ENCODE peak calls at places on chromosomes 13 and 19, in four cellular contexts. J is GM12878, T is HepG2, C is GM12891. A is an unnamed sample.

GRCh38 chr19:40592170-40592569 is 9.0 kb upstream of the LTBP4 start:
- DNase-seq in J (no peak), T (peak), C (peak), A (no peak)

GRCh38 chr19:1211494-1212234 is 6.1 kb downstream of the STK11 start:
- DNase-seq in J (no peak), T (no peak), C (no peak), A (no peak)

GRCh38 chr19:2478324-2478755 is 2.4 kb downstream of the GADD45B start:
- DNase-seq in J (no peak), T (no peak), C (no peak), A (no peak)

GRCh38 chr13:40974460-40975407 is 44.4 kb downstream of the ELF1 start:
- DNase-seq in J (no peak), T (peak), C (no peak), A (no peak)

GRCh38 chr13:45142440-45143345 is 22.4 kb downstream of the GTF2F2 start:
- DNase-seq in J (no peak), T (peak), C (no peak), A (no peak)

GRCh38 chr13:113273856-113274590 is 23.0 kb upstream of the LAMP1 start:
- DNase-seq in J (no peak), T (no peak), C (no peak), A (no peak)

GRCh38 chr13:25329706-25330105 is 28.3 kb downstream of the NUP58 start:
- DNase-seq in J (no peak), T (no peak), C (no peak), A (no peak)

GRCh38 chr13:100301418-100301817 is 212.5 kb downstream of the PCCA start:
- DNase-seq in J (no peak), T (no peak), C (no peak), A (no peak)

GRCh38 chr13:46184277-46184699 is 2.3 kb upstream of the LCP1 start:
- DNase-seq in J (no peak), T (peak), C (no peak), A (no peak)

GRCh38 chr13:99056381-99057014 is 78.6 kb upstream of the DOCK9 start:
- DNase-seq in J (no peak), T (no peak), C (no peak), A (no peak)

GRCh38 chr19:11018179-11018578 is 57.3 kb downstream of the SMARCA4 start:
- DNase-seq in J (no peak), T (no peak), C (no peak), A (no peak)

GRCh38 chr13:97262058-97262457 is 39.9 kb downstream of the MBNL2 start:
- DNase-seq in J (no peak), T (no peak), C (no peak), A (no peak)

GRCh38 chr13:99969934-99970760 is 1.4 kb downstream of the ZIC5 start:
- DNase-seq in J (no peak), T (peak), C (no peak), A (no peak)

GRCh38 chr19:16197188-16197621 is 506 bp upstream of the AP1M1 start:
- DNase-seq in J (no peak), T (peak), C (no peak), A (no peak)

GRCh38 chr13:48181482-48182145 is 51.4 kb upstream of the ITM2B start:
- DNase-seq in J (no peak), T (no peak), C (no peak), A (no peak)

GRCh38 chr13:100543872-100544602 is 44.6 kb downstream of the GGACT start:
- DNase-seq in J (no peak), T (peak), C (no peak), A (no peak)

GRCh38 chr13:27043013-27043412 is 128.6 kb downstream of the USP12 start:
- DNase-seq in J (no peak), T (peak), C (no peak), A (no peak)

GRCh38 chr13:99517984-99518383 is 16.7 kb downstream of the TM9SF2 start:
- DNase-seq in J (no peak), T (no peak), C (no peak), A (no peak)

GRCh38 chr13:33676700-33677048 is 141.3 kb upstream of the RFC3 start:
- DNase-seq in J (no peak), T (peak), C (no peak), A (no peak)

GRCh38 chr19:5321851-5322681 is 18.5 kb downstream of the PTPRS start:
- DNase-seq in J (peak), T (no peak), C (peak), A (peak)

GRCh38 chr13:40813662-40814454 is 24.4 kb downstream of the SLC25A15 start:
- DNase-seq in J (no peak), T (peak), C (no peak), A (no peak)

GRCh38 chr19:54462713-54463530 is 656 bp downstream of the LENG9 start:
- DNase-seq in J (no peak), T (peak), C (no peak), A (no peak)

GRCh38 chr13:20168396-20168795 is 7.5 kb upstream of the GJA3 start:
- DNase-seq in J (no peak), T (no peak), C (no peak), A (no peak)

GRCh38 chr13:81080911-81081454 is 740.1 kb upstream of the SPRY2 start:
- DNase-seq in J (no peak), T (no peak), C (no peak), A (no peak)

GRCh38 chr13:95477187-95477586 is 75.3 kb upstream of the CLDN10 start:
- DNase-seq in J (no peak), T (no peak), C (no peak), A (no peak)

GRCh38 chr19:4456843-4457653 is 546 bp downstream of the UBXN6 start:
- DNase-seq in J (no peak), T (no peak), C (peak), A (peak)

GRCh38 chr13:33932765-33933406 is 114.9 kb downstream of the RFC3 start:
- DNase-seq in J (no peak), T (no peak), C (no peak), A (no peak)

GRCh38 chr19:34104099-34104498 is 68.2 kb upstream of the LSM14A start:
- DNase-seq in J (no peak), T (no peak), C (no peak), A (no peak)

GRCh38 chr19:3095375-3096191 is 1.4 kb downstream of the GNA11 start:
- DNase-seq in J (no peak), T (peak), C (no peak), A (no peak)

DNA sequence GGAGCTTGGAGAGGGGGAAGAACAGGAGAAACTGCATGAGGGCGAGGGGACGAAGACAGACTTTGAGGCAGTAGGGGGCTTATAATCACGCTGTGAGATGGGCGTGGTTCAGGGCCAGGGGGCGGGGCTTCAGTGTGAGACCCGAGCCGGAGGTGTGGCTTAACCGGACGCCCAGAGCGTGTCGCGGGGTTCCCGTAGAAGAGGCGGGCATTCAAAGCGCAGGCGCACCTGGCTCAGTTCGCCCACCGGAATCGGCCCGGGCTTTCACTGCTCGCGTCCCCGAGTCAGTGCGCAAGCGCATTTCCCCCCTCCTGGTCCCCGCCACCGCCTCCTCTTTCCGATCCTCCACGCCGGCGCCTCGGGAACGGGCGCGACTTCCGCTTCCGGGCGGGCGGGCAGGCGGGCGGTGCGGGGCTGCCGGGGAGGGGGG is 225 bp upstream of the ZNF865 start:
- DNase-seq in J (peak), T (peak), C (peak), A (peak)
- TF ChIP-seq POLR2A in J (no peak), T (peak), C (no peak), A (peak)

DNA sequence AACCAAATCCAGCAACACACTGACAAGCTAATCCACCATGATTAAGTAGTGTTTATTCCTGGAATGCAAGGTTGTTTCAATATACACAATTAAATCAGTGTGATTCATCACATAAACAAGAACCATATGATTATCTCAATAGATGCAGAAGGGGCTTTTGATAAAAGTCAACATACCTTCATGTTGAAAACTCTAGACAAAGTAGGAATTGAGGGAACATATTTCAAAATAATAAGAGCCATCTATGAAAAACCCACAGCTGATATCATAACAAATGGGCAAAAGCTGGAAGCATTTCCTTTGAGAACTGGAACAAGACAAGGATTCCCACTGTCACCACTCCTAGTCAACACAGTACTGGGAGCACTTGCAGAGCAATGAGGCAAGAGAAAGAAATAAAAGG is 213.6 kb upstream of the CSNK1A1L start:
- DNase-seq in J (no peak), T (no peak), C (no peak), A (no peak)
- TF ChIP-seq TAF1 in J (no peak), T (no peak), C (no peak), A (no peak)

GRCh38 chr19:9819590-9819898 is 665 bp upstream of the FBXL12 start:
- DNase-seq in J (no peak), T (no peak), C (no peak), A (no peak)
- TF ChIP-seq POLR2AphosphoS5 in J (no peak), T (no peak), C (no peak), A (peak)

DNA sequence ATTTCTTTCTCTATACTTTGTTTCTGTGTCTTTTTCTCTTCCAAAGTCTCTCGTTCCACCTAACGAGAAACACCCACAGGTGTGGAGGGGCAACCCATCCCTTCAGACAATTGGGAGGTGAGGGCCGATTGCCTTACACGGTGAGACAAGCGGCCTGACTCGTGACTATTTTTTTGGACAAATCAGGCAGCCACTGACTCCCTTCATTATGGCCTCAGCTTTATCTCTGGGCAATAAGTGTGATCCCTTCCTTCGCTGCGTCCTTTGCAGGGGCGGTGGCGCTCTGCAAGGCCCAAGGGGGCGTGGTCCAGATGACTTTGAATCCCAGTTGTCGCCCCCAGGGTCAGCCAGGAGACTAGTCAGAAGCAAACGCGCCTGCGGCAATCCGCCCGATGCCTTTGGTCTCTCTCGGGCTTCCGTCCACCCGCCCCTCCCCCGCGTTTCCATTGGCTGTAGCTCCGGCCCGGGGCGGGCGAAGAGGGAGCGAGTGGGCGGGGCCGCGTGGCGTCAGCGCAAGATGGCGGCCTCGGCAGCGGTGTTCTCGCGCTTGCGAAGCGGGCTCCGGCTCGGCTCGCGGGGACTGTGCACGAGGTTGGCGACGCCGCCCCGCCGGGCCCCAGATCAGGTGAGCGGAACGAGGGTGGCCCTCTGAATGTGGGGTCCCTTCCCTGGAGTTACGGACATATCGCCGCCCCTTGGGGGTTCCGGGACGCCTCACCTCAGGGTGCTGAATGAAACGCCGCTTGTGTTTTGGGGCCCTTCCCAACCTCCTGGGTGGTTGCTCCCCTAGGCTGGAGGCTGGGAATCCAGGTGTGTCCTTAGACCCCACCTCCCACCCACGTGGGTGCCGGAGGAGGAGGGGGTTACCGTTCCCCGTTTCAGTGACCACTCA is at the start of gene TIMM50:
- DNase-seq in J (peak), T (peak), C (peak), A (peak)
- TF ChIP-seq POLR2A in J (peak), T (peak), C (peak), A (peak)

GRCh38 chr19:51371186-51371690 is 1.2 kb downstream of the NKG7 start:
- DNase-seq in J (no peak), T (no peak), C (no peak), A (no peak)
- TF ChIP-seq TAF1 in J (no peak), T (no peak), C (no peak), A (no peak)

GRCh38 chr19:42028304-42029216 is 34.5 kb upstream of the ATP1A3 start:
- DNase-seq in J (no peak), T (no peak), C (no peak), A (no peak)

GRCh38 chr19:42033413-42033812 is 36.6 kb downstream of the GRIK5 start:
- DNase-seq in J (no peak), T (no peak), C (no peak), A (no peak)

GRCh38 chr19:42032428-42032827 is 37.6 kb downstream of the GRIK5 start:
- DNase-seq in J (no peak), T (no peak), C (no peak), A (no peak)

GRCh38 chr19:42024622-42025111 is 30.6 kb upstream of the ATP1A3 start:
- DNase-seq in J (no peak), T (no peak), C (no peak), A (no peak)

GRCh38 chr19:42030605-42031004 is 36.6 kb upstream of the ATP1A3 start:
- DNase-seq in J (no peak), T (no peak), C (no peak), A (no peak)
- TF ChIP-seq POLR2AphosphoS5 in J (no peak), T (no peak), C (no peak), A (no peak)

DNA sequence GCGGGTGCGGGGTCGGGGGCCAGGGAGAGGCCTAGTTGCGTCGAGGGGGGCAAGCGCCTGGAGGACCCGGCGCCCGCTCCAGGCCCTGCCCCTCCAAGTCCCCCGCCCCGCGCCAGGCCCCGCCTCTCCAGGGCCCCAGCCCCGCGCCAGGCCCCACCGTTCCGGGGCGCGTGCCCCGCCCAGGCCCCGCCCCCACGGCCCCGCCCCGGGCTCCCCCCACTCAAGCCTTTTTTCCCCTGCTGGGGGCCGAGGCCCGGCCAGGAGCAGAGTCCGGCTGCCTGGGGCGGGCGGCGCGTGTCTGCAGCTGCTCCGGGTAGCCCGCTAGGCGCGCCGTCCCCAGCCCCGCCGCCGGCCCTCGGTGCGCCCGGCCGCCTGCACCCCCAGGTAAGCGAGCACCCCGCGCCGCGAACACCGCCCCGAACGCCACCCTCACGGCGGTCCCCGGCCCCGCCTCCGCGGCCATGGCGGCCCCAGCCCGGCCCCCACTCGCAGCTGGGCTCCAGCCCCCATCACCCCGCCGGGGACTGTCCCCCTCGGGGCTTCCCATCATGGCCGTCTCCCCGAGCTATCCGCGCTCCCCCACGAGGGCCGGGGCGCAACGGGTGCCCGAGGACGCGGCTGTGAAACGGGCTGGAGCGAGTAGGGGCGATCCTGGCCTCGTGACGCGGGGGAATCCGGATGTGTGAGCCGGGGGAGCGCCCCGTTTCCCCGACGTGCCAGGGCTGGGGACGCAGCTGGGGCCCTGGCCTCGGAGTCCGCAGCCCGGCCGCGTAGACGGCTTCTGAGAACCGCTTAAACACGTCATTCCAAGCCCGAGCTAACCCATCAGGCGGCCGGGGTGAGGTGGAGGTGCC is at the start of gene CERS4:
- DNase-seq in J (no peak), T (peak), C (peak), A (peak)
- TF ChIP-seq POLR2A in J (peak), T (no peak), C (peak), A (no peak)

GRCh38 chr19:49222011-49222410 is 64.4 kb downstream of the TRPM4 start:
- DNase-seq in J (no peak), T (no peak), C (no peak), A (no peak)

GRCh38 chr19:49229416-49229815 is 71.8 kb downstream of the TRPM4 start:
- DNase-seq in J (no peak), T (no peak), C (no peak), A (no peak)

GRCh38 chr19:49224856-49225255 is 67.3 kb downstream of the TRPM4 start:
- DNase-seq in J (no peak), T (peak), C (no peak), A (no peak)

GRCh38 chr19:49222528-49222927 is 64.9 kb downstream of the TRPM4 start:
- DNase-seq in J (no peak), T (no peak), C (no peak), A (no peak)

GRCh38 chr19:49223472-49223871 is 65.9 kb downstream of the TRPM4 start:
- DNase-seq in J (no peak), T (no peak), C (no peak), A (no peak)
- TF ChIP-seq TAF1 in J (no peak), T (no peak), C (no peak), A (no peak)

GRCh38 chr19:48967346-48968178 is 2.5 kb downstream of the FTL start:
- DNase-seq in J (no peak), T (peak), C (no peak), A (no peak)

GRCh38 chr19:48964205-48965032 is 690 bp upstream of the FTL start:
- DNase-seq in J (no peak), T (peak), C (no peak), A (no peak)

GRCh38 chr19:48965033-48965805 is at the start of gene FTL:
- DNase-seq in J (peak), T (peak), C (peak), A (peak)

GRCh38 chr19:48966541-48967345 is 1.6 kb downstream of the FTL start:
- DNase-seq in J (no peak), T (no peak), C (no peak), A (no peak)

GRCh38 chr19:48965806-48966540 is 864 bp downstream of the FTL start:
- DNase-seq in J (peak), T (peak), C (peak), A (no peak)
- TF ChIP-seq POLR2AphosphoS5 in J (peak), T (peak), C (peak), A (peak)